ENCODE peak calls at places on chromosomes 6 and 20, in eight cellular contexts. F, L, X, Z, Q, P, U and Y are unnamed samples.

GRCh38 chr20:36463212-36464061 is 77.9 kb upstream of the MYL9 start:
- DNase-seq in Z (no peak), Q (no peak), P (no peak), F (no peak), L (no peak), X (no peak), U (no peak), Y (no peak)

GRCh38 chr20:841568-842546 is 8.3 kb downstream of the FAM110A start:
- DNase-seq in Q (peak), X (peak), Z (peak), L (no peak), P (peak), F (peak), U (no peak), Y (no peak)

GRCh38 chr20:53559816-53560215 is 33.8 kb downstream of the ZNF217 start:
- DNase-seq in Z (no peak), Q (no peak), F (peak), X (no peak), U (no peak), P (no peak), L (no peak), Y (no peak)

GRCh38 chr6:138109042-138109997 is 2.1 kb upstream of the PERP start:
- DNase-seq in Q (peak), L (no peak), U (peak), X (peak), P (peak), F (peak), Z (peak), Y (no peak)

GRCh38 chr6:77812304-77812703 is 159.5 kb downstream of the MEI4 start:
- DNase-seq in U (no peak), F (no peak), L (no peak), Z (no peak), P (no peak), X (no peak), Q (no peak), Y (no peak)

GRCh38 chr6:22145823-22146379 is 150.9 kb downstream of the PRL start:
- DNase-seq in L (no peak), X (peak), F (no peak), Z (no peak), U (no peak), Q (no peak), P (peak), Y (no peak)

GRCh38 chr6:119267506-119267905 is 82.1 kb downstream of the MAN1A1 start:
- DNase-seq in F (no peak), X (no peak), U (no peak), Q (no peak), P (no peak), L (no peak), Z (no peak), Y (no peak)

GRCh38 chr6:90941885-90942284 is 355.0 kb upstream of the MAP3K7 start:
- DNase-seq in Z (no peak), P (no peak), L (no peak), Q (no peak), X (no peak), F (no peak), U (no peak), Y (no peak)

GRCh38 chr20:63060057-63060991 is 53.6 kb upstream of the BHLHE23 start:
- DNase-seq in P (no peak), Q (peak), F (peak), X (no peak), Z (peak), L (no peak), U (no peak), Y (no peak)

GRCh38 chr6:88536056-88536455 is 369.9 kb upstream of the CNR1 start:
- DNase-seq in F (no peak), P (no peak), L (no peak), U (no peak), Q (no peak), Z (no peak), X (no peak), Y (no peak)

GRCh38 chr20:54153847-54154246 is 19.9 kb downstream of the CYP24A1 start:
- DNase-seq in Z (no peak), Q (no peak), F (no peak), X (no peak), L (no peak), U (no peak), P (no peak), Y (no peak)

GRCh38 chr6:71965404-71965803 is 79.1 kb downstream of the RIMS1 start:
- DNase-seq in P (no peak), U (no peak), Z (no peak), Q (no peak), F (no peak), X (peak), L (no peak), Y (no peak)

GRCh38 chr20:39112196-39112743 is 150.1 kb downstream of the DHX35 start:
- DNase-seq in Z (peak), P (peak), F (peak), X (peak), U (peak), Q (no peak), L (no peak), Y (no peak)

GRCh38 chr6:143058987-143059386 is 1.7 kb upstream of the AIG1 start:
- DNase-seq in Q (no peak), P (no peak), X (peak), U (no peak), F (no peak), Z (no peak), L (no peak), Y (no peak)

GRCh38 chr6:94130458-94130857 is 711.1 kb upstream of the EPHA7 start:
- DNase-seq in P (peak), U (no peak), L (no peak), F (no peak), Q (no peak), Z (no peak), X (peak), Y (no peak)

GRCh38 chr20:2521369-2522305 is 12.9 kb upstream of the ZNF343 start:
- DNase-seq in L (no peak), Z (peak), U (peak), Q (no peak), X (peak), F (no peak), P (peak), Y (no peak)

GRCh38 chr20:35279040-35279439 is 1.1 kb upstream of the MMP24OS start:
- DNase-seq in Z (peak), P (no peak), Q (no peak), L (no peak), X (no peak), U (no peak), F (no peak), Y (no peak)

GRCh38 chr6:134683783-134684765 is 265.8 kb downstream of the ALDH8A1 start:
- DNase-seq in P (no peak), X (no peak), Q (no peak), L (no peak), Z (no peak), F (no peak), U (no peak), Y (no peak)

GRCh38 chr20:24102290-24102689 is 113.7 kb upstream of the GGTLC1 start:
- DNase-seq in X (peak), L (no peak), Z (no peak), Q (no peak), F (peak), P (peak), U (peak), Y (no peak)

GRCh38 chr6:157607317-157608109 is 215.5 kb upstream of the SNX9 start:
- DNase-seq in X (peak), P (no peak), Z (no peak), Q (no peak), L (no peak), F (no peak), U (no peak), Y (no peak)

GRCh38 chr20:45235995-45236394 is 14.8 kb downstream of the SEMG2 start:
- DNase-seq in Q (peak), L (no peak), U (no peak), Z (no peak), P (no peak), X (peak), F (peak), Y (no peak)

GRCh38 chr6:50381106-50381415 is 331.3 kb upstream of the DEFB112 start:
- DNase-seq in P (no peak), U (no peak), X (peak), Z (no peak), L (no peak), Q (no peak), F (no peak), Y (no peak)

GRCh38 chr20:61399433-61399832 is 147.4 kb downstream of the CDH4 start:
- DNase-seq in X (no peak), L (no peak), Z (no peak), F (no peak), U (no peak), P (no peak), Q (no peak), Y (no peak)

GRCh38 chr6:89321571-89321970 is 6.5 kb upstream of the GABRR2 start:
- DNase-seq in F (no peak), P (no peak), L (no peak), U (peak), Q (peak), Z (no peak), X (no peak), Y (no peak)

GRCh38 chr20:59693587-59693986 is 89.2 kb downstream of the PHACTR3 start:
- DNase-seq in U (no peak), F (no peak), X (no peak), Z (no peak), Q (no peak), P (no peak), L (no peak), Y (no peak)

DNA sequence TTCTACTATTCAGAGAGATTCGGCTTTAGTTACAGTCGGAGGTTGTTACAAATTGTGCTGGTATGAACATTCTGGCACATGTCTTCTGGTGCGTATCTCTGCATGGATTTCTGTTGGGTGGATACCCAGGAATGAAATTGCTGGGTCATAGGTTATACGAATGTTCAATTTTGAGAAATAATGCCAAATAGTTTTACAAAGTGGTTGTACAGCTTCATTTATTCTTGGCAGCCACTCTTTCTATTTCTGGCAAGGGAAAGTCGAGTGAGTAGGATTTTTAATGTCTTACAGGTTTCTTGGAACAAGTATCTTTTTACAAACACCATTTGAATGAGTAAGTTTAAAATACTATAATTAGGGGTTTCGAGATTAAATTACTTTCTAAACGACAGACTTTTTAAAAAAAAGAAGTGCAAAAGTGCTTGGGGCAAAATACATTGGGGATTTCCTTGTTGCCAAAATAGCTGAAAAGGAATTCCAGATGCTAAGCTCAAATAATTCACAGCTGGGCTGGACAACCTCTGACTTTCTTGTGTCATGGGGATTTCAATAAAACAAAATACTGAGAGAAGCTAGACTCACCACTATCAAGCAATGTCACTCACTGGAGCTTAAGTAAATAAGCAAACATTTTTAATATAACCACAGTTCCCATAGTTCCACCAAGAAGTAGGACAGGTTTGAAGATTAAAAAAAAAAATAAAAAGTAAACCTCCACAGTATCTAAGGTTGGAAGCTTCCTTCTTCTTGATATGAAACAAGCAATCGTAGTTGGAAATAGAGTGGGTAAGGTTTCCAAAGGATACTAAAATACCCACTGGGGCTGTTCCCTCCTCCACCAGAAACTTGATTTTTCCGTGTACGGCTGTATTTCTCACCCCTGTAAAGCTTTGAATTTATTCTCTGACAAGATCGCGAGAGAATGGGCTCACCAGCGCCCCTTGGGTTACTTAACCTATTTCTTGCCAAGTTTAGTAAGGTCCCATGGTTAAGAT is 21.6 kb upstream of the GFOD1 start:
- DNase-seq in L (no peak), U (no peak), F (no peak), X (peak), P (no peak), Q (no peak), Z (no peak), Y (peak)
- TF ChIP-seq CTCF in L (no peak), U (no peak), F (no peak), X (peak), P (peak), Q (no peak), Z (no peak), Y (no peak)

GRCh38 chr6:106642476-106642875 is 13.1 kb downstream of the QRSL1 start:
- DNase-seq in U (no peak), L (no peak), F (no peak), Z (no peak), Q (no peak), X (no peak), P (no peak), Y (no peak)
- TF ChIP-seq CTCF in U (no peak), L (no peak), F (no peak), Z (no peak), Q (no peak), X (no peak), P (no peak), Y (no peak)

GRCh38 chr6:36836091-36836770 is 3.0 kb downstream of the CPNE5 start:
- DNase-seq in Z (no peak), P (no peak), L (no peak), X (no peak), F (no peak), Q (no peak), U (no peak), Y (no peak)
- TF ChIP-seq CTCF in Z (no peak), P (no peak), L (no peak), X (no peak), F (no peak), Q (no peak), U (no peak), Y (no peak)

DNA sequence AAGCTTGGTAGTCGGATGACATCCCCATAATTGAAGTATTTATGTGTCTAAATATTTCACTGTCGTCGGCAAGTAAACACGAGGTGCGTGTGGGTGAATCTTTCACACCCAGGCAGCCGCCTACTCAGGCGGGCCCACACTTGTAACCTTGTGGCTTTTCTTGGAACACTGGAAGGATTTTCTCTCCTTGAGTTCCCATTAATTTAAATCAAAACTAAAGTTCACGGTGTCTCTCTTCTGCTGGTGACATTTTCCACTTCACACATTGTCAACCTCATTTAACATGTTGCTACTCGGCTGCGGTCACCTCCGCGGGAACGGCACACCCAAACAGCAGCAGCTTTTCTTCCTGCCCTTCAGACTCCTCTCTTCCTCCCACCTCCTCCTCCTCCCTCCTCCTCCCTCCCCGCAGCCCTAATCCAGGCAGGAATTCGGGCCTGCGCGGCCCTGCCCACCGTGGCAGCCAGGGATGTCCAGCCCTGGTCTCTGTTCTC is 336.6 kb downstream of the QKI start:
- DNase-seq in P (peak), Z (peak), Q (peak), F (no peak), X (no peak), U (no peak), L (no peak), Y (no peak)
- TF ChIP-seq CTCF in P (no peak), Z (no peak), Q (no peak), F (no peak), X (no peak), U (no peak), L (no peak), Y (no peak)

GRCh38 chr6:149437212-149437611 is 37.1 kb downstream of the SUMO4 start:
- DNase-seq in L (no peak), X (no peak), F (no peak), P (no peak), Z (no peak), U (no peak), Q (no peak), Y (no peak)
- TF ChIP-seq CTCF in L (no peak), X (no peak), F (no peak), P (no peak), Z (no peak), U (no peak), Q (no peak), Y (no peak)

GRCh38 chr6:130043344-130043743 is 25.0 kb downstream of the L3MBTL3 start:
- DNase-seq in L (no peak), Q (no peak), U (no peak), X (peak), F (no peak), Z (no peak), P (no peak), Y (no peak)

GRCh38 chr6:130046711-130047439 is 28.5 kb downstream of the L3MBTL3 start:
- DNase-seq in Q (no peak), P (no peak), U (no peak), Z (no peak), F (no peak), L (no peak), X (no peak), Y (no peak)

GRCh38 chr6:130050230-130050629 is 31.8 kb downstream of the L3MBTL3 start:
- DNase-seq in L (no peak), X (no peak), P (no peak), Z (no peak), U (no peak), F (no peak), Q (no peak), Y (no peak)

GRCh38 chr6:130041594-130041993 is 23.2 kb downstream of the L3MBTL3 start:
- DNase-seq in F (no peak), Z (no peak), U (peak), X (no peak), P (no peak), L (no peak), Q (no peak), Y (no peak)

GRCh38 chr6:130047440-130047995 is 29.1 kb downstream of the L3MBTL3 start:
- DNase-seq in L (no peak), F (no peak), U (no peak), Q (no peak), P (no peak), X (no peak), Z (no peak), Y (no peak)
- TF ChIP-seq CTCF in L (no peak), F (no peak), U (no peak), Q (no peak), P (no peak), X (no peak), Z (peak), Y (no peak)

GRCh38 chr6:168711049-168711640 is 270.2 kb downstream of the SMOC2 start:
- DNase-seq in P (no peak), F (no peak), U (no peak), Q (no peak), L (no peak), X (peak), Z (peak), Y (no peak)
- TF ChIP-seq CTCF in P (peak), F (peak), U (no peak), Q (peak), L (peak), X (peak), Z (peak), Y (peak)

DNA sequence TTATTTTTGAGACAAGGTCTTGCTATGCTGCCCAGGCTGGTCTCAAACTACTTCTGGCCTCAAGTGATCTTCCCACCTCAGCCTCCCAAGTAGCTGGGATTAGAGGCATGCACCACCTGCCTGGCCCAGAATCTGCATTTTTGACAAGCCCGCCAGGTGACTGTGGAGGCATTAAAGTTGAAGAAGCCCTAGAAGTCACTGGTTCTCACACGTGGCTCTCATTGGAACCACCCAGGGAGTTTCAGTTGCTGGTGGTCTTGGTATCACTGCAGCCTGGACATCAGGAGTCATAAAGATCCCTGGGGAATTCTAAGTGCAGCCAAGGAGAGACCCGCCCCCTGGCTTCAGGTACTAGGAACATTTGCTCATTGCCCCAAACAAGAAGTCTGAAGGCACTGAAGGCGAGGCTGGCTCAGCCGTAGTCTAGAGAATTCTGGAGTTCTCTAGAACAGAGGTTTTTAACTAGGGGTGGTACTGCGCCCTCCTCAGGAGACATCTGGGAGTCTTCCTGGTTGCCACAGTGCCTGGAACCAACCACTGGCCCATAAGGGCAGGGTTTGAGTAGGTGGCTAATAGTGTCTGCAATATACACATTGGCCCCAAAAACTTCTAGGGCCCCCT is 182.8 kb downstream of the ZMYND8 start:
- DNase-seq in F (no peak), X (peak), U (no peak), Q (no peak), L (no peak), P (no peak), Z (no peak), Y (no peak)
- TF ChIP-seq CTCF in F (peak), X (peak), U (no peak), Q (no peak), L (no peak), P (no peak), Z (no peak), Y (no peak)